ENCODE peak calls at places on chromosomes 6 and 20, in ten cellular contexts. One of them, this sample, is unnamed. For H3K27me3 and H3K36me3, the result is how much of the 10 kb centered on the place peaks cover.

GRCh38 chr20:25539742-25540201 is 45.6 kb downstream of the NINL start:
- DNase-seq in H7: no peak
- DNase-seq in CD8-positive, alpha-beta T cell: no peak
- DNase-seq in naive thymus-derived CD4-positive, alpha-beta T cell: no peak
- DNase-seq in heart right ventricle: no peak
- DNase-seq in GM23248: peak
- DNase-seq in tibial artery: no peak
- DNase-seq in endothelial cell of umbilical vein: no peak
- DNase-seq in small intestine: no peak
- DNase-seq in fibroblast of lung: peak
- DNase-seq in this sample: no peak

GRCh38 chr20:10551732-10552724 is 116.9 kb downstream of the SLX4IP start:
- DNase-seq in H7: peak
- DNase-seq in CD8-positive, alpha-beta T cell: no peak
- DNase-seq in naive thymus-derived CD4-positive, alpha-beta T cell: no peak
- DNase-seq in heart right ventricle: no peak
- DNase-seq in GM23248: no peak
- DNase-seq in tibial artery: no peak
- DNase-seq in endothelial cell of umbilical vein: no peak
- DNase-seq in small intestine: no peak
- DNase-seq in fibroblast of lung: no peak
- DNase-seq in this sample: no peak

GRCh38 chr6:6516643-6517042 is 71.9 kb upstream of the LY86 start:
- DNase-seq in H7: no peak
- DNase-seq in CD8-positive, alpha-beta T cell: no peak
- DNase-seq in naive thymus-derived CD4-positive, alpha-beta T cell: no peak
- DNase-seq in heart right ventricle: no peak
- DNase-seq in GM23248: no peak
- DNase-seq in tibial artery: peak
- DNase-seq in endothelial cell of umbilical vein: no peak
- DNase-seq in small intestine: no peak
- DNase-seq in fibroblast of lung: no peak
- DNase-seq in this sample: no peak

GRCh38 chr6:40671338-40672050 is 84.3 kb upstream of the LRFN2 start:
- DNase-seq in H7: no peak
- DNase-seq in CD8-positive, alpha-beta T cell: no peak
- DNase-seq in naive thymus-derived CD4-positive, alpha-beta T cell: no peak
- DNase-seq in heart right ventricle: no peak
- DNase-seq in GM23248: no peak
- DNase-seq in tibial artery: no peak
- DNase-seq in endothelial cell of umbilical vein: no peak
- DNase-seq in small intestine: peak
- DNase-seq in fibroblast of lung: no peak
- DNase-seq in this sample: no peak

GRCh38 chr6:29946380-29946779 is 4.0 kb downstream of the HLA-A start:
- DNase-seq in H7: no peak
- DNase-seq in CD8-positive, alpha-beta T cell: no peak
- DNase-seq in naive thymus-derived CD4-positive, alpha-beta T cell: no peak
- DNase-seq in heart right ventricle: no peak
- DNase-seq in GM23248: no peak
- DNase-seq in tibial artery: no peak
- DNase-seq in endothelial cell of umbilical vein: no peak
- DNase-seq in small intestine: no peak
- DNase-seq in fibroblast of lung: no peak
- DNase-seq in this sample: no peak

GRCh38 chr6:133241088-133241900 is at the start of gene EYA4:
- DNase-seq in H7: peak
- DNase-seq in CD8-positive, alpha-beta T cell: no peak
- DNase-seq in naive thymus-derived CD4-positive, alpha-beta T cell: no peak
- DNase-seq in heart right ventricle: peak
- DNase-seq in GM23248: peak
- DNase-seq in tibial artery: no peak
- DNase-seq in endothelial cell of umbilical vein: no peak
- DNase-seq in small intestine: no peak
- DNase-seq in fibroblast of lung: peak
- DNase-seq in this sample: peak

GRCh38 chr20:3696745-3697587 is 15.2 kb upstream of the ADAM33 start:
- DNase-seq in H7: peak
- DNase-seq in CD8-positive, alpha-beta T cell: no peak
- DNase-seq in naive thymus-derived CD4-positive, alpha-beta T cell: no peak
- DNase-seq in heart right ventricle: no peak
- DNase-seq in GM23248: no peak
- DNase-seq in tibial artery: no peak
- DNase-seq in endothelial cell of umbilical vein: no peak
- DNase-seq in small intestine: no peak
- DNase-seq in fibroblast of lung: no peak
- DNase-seq in this sample: no peak

GRCh38 chr20:49700411-49701185 is 13.1 kb downstream of the B4GALT5 start:
- DNase-seq in H7: no peak
- DNase-seq in CD8-positive, alpha-beta T cell: no peak
- DNase-seq in naive thymus-derived CD4-positive, alpha-beta T cell: no peak
- DNase-seq in heart right ventricle: no peak
- DNase-seq in GM23248: peak
- DNase-seq in tibial artery: no peak
- DNase-seq in endothelial cell of umbilical vein: peak
- DNase-seq in small intestine: no peak
- DNase-seq in fibroblast of lung: peak
- DNase-seq in this sample: no peak

GRCh38 chr20:611047-611842 is 1.1 kb upstream of the TCF15 start:
- DNase-seq in H7: peak
- DNase-seq in CD8-positive, alpha-beta T cell: no peak
- DNase-seq in naive thymus-derived CD4-positive, alpha-beta T cell: no peak
- DNase-seq in heart right ventricle: no peak
- DNase-seq in GM23248: no peak
- DNase-seq in tibial artery: no peak
- DNase-seq in endothelial cell of umbilical vein: no peak
- DNase-seq in small intestine: no peak
- DNase-seq in fibroblast of lung: no peak
- DNase-seq in this sample: no peak

GRCh38 chr20:608970-609369 is 1.1 kb downstream of the TCF15 start:
- DNase-seq in H7: peak
- DNase-seq in CD8-positive, alpha-beta T cell: no peak
- DNase-seq in naive thymus-derived CD4-positive, alpha-beta T cell: no peak
- DNase-seq in heart right ventricle: no peak
- DNase-seq in GM23248: no peak
- DNase-seq in tibial artery: no peak
- DNase-seq in endothelial cell of umbilical vein: no peak
- DNase-seq in small intestine: no peak
- DNase-seq in fibroblast of lung: no peak
- DNase-seq in this sample: no peak

GRCh38 chr20:610130-611046 is at the start of gene TCF15:
- DNase-seq in H7: peak
- DNase-seq in CD8-positive, alpha-beta T cell: no peak
- DNase-seq in naive thymus-derived CD4-positive, alpha-beta T cell: no peak
- DNase-seq in heart right ventricle: peak
- DNase-seq in GM23248: peak
- DNase-seq in tibial artery: no peak
- DNase-seq in endothelial cell of umbilical vein: peak
- DNase-seq in small intestine: no peak
- DNase-seq in fibroblast of lung: no peak
- DNase-seq in this sample: peak

GRCh38 chr20:609371-609964 is 641 bp downstream of the TCF15 start:
- DNase-seq in H7: peak
- DNase-seq in CD8-positive, alpha-beta T cell: no peak
- DNase-seq in naive thymus-derived CD4-positive, alpha-beta T cell: no peak
- DNase-seq in heart right ventricle: no peak
- DNase-seq in GM23248: no peak
- DNase-seq in tibial artery: no peak
- DNase-seq in endothelial cell of umbilical vein: no peak
- DNase-seq in small intestine: no peak
- DNase-seq in fibroblast of lung: no peak
- DNase-seq in this sample: no peak

DNA sequence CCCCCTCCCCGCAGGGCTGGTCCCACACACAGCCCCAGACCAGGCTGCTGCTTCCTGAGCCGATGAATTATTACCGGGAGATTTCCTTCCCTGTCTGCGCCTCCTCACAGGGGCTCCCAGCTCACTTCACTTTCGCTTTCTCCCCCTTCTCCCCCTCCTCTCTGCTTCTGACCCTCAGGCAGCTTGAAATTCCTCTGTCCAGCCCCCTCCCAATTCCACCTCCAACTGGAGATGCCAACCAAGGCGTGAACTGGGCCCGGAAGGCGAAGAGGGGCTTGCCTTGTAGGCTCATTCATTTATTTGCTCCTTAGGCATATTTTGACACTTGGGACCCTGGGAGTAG is 1.7 kb upstream of the TCF15 start:
- DNase-seq in H7: no peak
- DNase-seq in CD8-positive, alpha-beta T cell: no peak
- DNase-seq in naive thymus-derived CD4-positive, alpha-beta T cell: no peak
- DNase-seq in heart right ventricle: no peak
- DNase-seq in GM23248: no peak
- DNase-seq in tibial artery: no peak
- DNase-seq in endothelial cell of umbilical vein: peak
- DNase-seq in small intestine: no peak
- DNase-seq in fibroblast of lung: no peak
- DNase-seq in this sample: no peak
- H3K27me3 ChIP-seq in H7: under half
- H3K27me3 ChIP-seq in CD8-positive, alpha-beta T cell: under half
- H3K27me3 ChIP-seq in naive thymus-derived CD4-positive, alpha-beta T cell: under half
- H3K27me3 ChIP-seq in heart right ventricle: under half
- H3K27me3 ChIP-seq in GM23248: half or more
- H3K27me3 ChIP-seq in tibial artery: under half
- H3K27me3 ChIP-seq in endothelial cell of umbilical vein: under half
- H3K27me3 ChIP-seq in small intestine: under half
- H3K27me3 ChIP-seq in fibroblast of lung: under half
- H3K27me3 ChIP-seq in this sample: under half

GRCh38 chr6:37477656-37478435 is 21.8 kb downstream of the CCDC167 start:
- DNase-seq in H7: no peak
- DNase-seq in CD8-positive, alpha-beta T cell: no peak
- DNase-seq in naive thymus-derived CD4-positive, alpha-beta T cell: no peak
- DNase-seq in heart right ventricle: no peak
- DNase-seq in GM23248: no peak
- DNase-seq in tibial artery: no peak
- DNase-seq in endothelial cell of umbilical vein: no peak
- DNase-seq in small intestine: no peak
- DNase-seq in fibroblast of lung: no peak
- DNase-seq in this sample: no peak

GRCh38 chr6:37478827-37479226 is 20.9 kb downstream of the CCDC167 start:
- DNase-seq in H7: no peak
- DNase-seq in CD8-positive, alpha-beta T cell: no peak
- DNase-seq in naive thymus-derived CD4-positive, alpha-beta T cell: no peak
- DNase-seq in heart right ventricle: no peak
- DNase-seq in GM23248: no peak
- DNase-seq in tibial artery: peak
- DNase-seq in endothelial cell of umbilical vein: no peak
- DNase-seq in small intestine: no peak
- DNase-seq in fibroblast of lung: no peak
- DNase-seq in this sample: no peak

GRCh38 chr6:37480118-37480736 is 19.5 kb downstream of the CCDC167 start:
- DNase-seq in H7: no peak
- DNase-seq in CD8-positive, alpha-beta T cell: no peak
- DNase-seq in naive thymus-derived CD4-positive, alpha-beta T cell: no peak
- DNase-seq in heart right ventricle: no peak
- DNase-seq in GM23248: no peak
- DNase-seq in tibial artery: no peak
- DNase-seq in endothelial cell of umbilical vein: no peak
- DNase-seq in small intestine: no peak
- DNase-seq in fibroblast of lung: no peak
- DNase-seq in this sample: no peak

GRCh38 chr6:37480951-37481597 is 18.6 kb downstream of the CCDC167 start:
- DNase-seq in H7: peak
- DNase-seq in CD8-positive, alpha-beta T cell: no peak
- DNase-seq in naive thymus-derived CD4-positive, alpha-beta T cell: no peak
- DNase-seq in heart right ventricle: no peak
- DNase-seq in GM23248: no peak
- DNase-seq in tibial artery: peak
- DNase-seq in endothelial cell of umbilical vein: no peak
- DNase-seq in small intestine: no peak
- DNase-seq in fibroblast of lung: no peak
- DNase-seq in this sample: no peak

GRCh38 chr6:37479266-37479854 is 20.3 kb downstream of the CCDC167 start:
- DNase-seq in H7: no peak
- DNase-seq in CD8-positive, alpha-beta T cell: no peak
- DNase-seq in naive thymus-derived CD4-positive, alpha-beta T cell: no peak
- DNase-seq in heart right ventricle: no peak
- DNase-seq in GM23248: peak
- DNase-seq in tibial artery: peak
- DNase-seq in endothelial cell of umbilical vein: no peak
- DNase-seq in small intestine: no peak
- DNase-seq in fibroblast of lung: no peak
- DNase-seq in this sample: no peak
- H3K36me3 ChIP-seq in H7: under half
- H3K36me3 ChIP-seq in CD8-positive, alpha-beta T cell: half or more
- H3K36me3 ChIP-seq in naive thymus-derived CD4-positive, alpha-beta T cell: under half
- H3K36me3 ChIP-seq in heart right ventricle: under half
- H3K36me3 ChIP-seq in GM23248: under half
- H3K36me3 ChIP-seq in tibial artery: under half
- H3K36me3 ChIP-seq in endothelial cell of umbilical vein: under half
- H3K36me3 ChIP-seq in small intestine: under half
- H3K36me3 ChIP-seq in fibroblast of lung: under half
- H3K36me3 ChIP-seq in this sample: half or more

GRCh38 chr20:62823688-62824475 is 7.0 kb downstream of the COL9A3 start:
- DNase-seq in H7: peak
- DNase-seq in CD8-positive, alpha-beta T cell: no peak
- DNase-seq in naive thymus-derived CD4-positive, alpha-beta T cell: no peak
- DNase-seq in heart right ventricle: peak
- DNase-seq in GM23248: no peak
- DNase-seq in tibial artery: no peak
- DNase-seq in endothelial cell of umbilical vein: no peak
- DNase-seq in small intestine: no peak
- DNase-seq in fibroblast of lung: no peak
- DNase-seq in this sample: no peak

GRCh38 chr20:62824476-62825287 is 7.8 kb downstream of the COL9A3 start:
- DNase-seq in H7: peak
- DNase-seq in CD8-positive, alpha-beta T cell: peak
- DNase-seq in naive thymus-derived CD4-positive, alpha-beta T cell: peak
- DNase-seq in heart right ventricle: peak
- DNase-seq in GM23248: peak
- DNase-seq in tibial artery: no peak
- DNase-seq in endothelial cell of umbilical vein: no peak
- DNase-seq in small intestine: peak
- DNase-seq in fibroblast of lung: peak
- DNase-seq in this sample: no peak

GRCh38 chr20:62826646-62827322 is 9.9 kb downstream of the COL9A3 start:
- DNase-seq in H7: no peak
- DNase-seq in CD8-positive, alpha-beta T cell: no peak
- DNase-seq in naive thymus-derived CD4-positive, alpha-beta T cell: no peak
- DNase-seq in heart right ventricle: no peak
- DNase-seq in GM23248: no peak
- DNase-seq in tibial artery: no peak
- DNase-seq in endothelial cell of umbilical vein: no peak
- DNase-seq in small intestine: no peak
- DNase-seq in fibroblast of lung: no peak
- DNase-seq in this sample: no peak

GRCh38 chr20:62825994-62826645 is 9.3 kb downstream of the COL9A3 start:
- DNase-seq in H7: no peak
- DNase-seq in CD8-positive, alpha-beta T cell: no peak
- DNase-seq in naive thymus-derived CD4-positive, alpha-beta T cell: no peak
- DNase-seq in heart right ventricle: peak
- DNase-seq in GM23248: no peak
- DNase-seq in tibial artery: no peak
- DNase-seq in endothelial cell of umbilical vein: no peak
- DNase-seq in small intestine: no peak
- DNase-seq in fibroblast of lung: no peak
- DNase-seq in this sample: no peak

GRCh38 chr20:62825288-62825993 is 8.6 kb downstream of the COL9A3 start:
- DNase-seq in H7: no peak
- DNase-seq in CD8-positive, alpha-beta T cell: no peak
- DNase-seq in naive thymus-derived CD4-positive, alpha-beta T cell: no peak
- DNase-seq in heart right ventricle: peak
- DNase-seq in GM23248: no peak
- DNase-seq in tibial artery: no peak
- DNase-seq in endothelial cell of umbilical vein: no peak
- DNase-seq in small intestine: no peak
- DNase-seq in fibroblast of lung: no peak
- DNase-seq in this sample: no peak
- H3K27me3 ChIP-seq in H7: under half
- H3K27me3 ChIP-seq in CD8-positive, alpha-beta T cell: under half
- H3K27me3 ChIP-seq in naive thymus-derived CD4-positive, alpha-beta T cell: under half
- H3K27me3 ChIP-seq in heart right ventricle: under half
- H3K27me3 ChIP-seq in GM23248: under half
- H3K27me3 ChIP-seq in tibial artery: under half
- H3K27me3 ChIP-seq in endothelial cell of umbilical vein: under half
- H3K27me3 ChIP-seq in small intestine: under half
- H3K27me3 ChIP-seq in fibroblast of lung: under half
- H3K27me3 ChIP-seq in this sample: under half

GRCh38 chr6:15470746-15471145 is 192.1 kb downstream of the DTNBP1 start:
- DNase-seq in H7: no peak
- DNase-seq in CD8-positive, alpha-beta T cell: no peak
- DNase-seq in naive thymus-derived CD4-positive, alpha-beta T cell: no peak
- DNase-seq in heart right ventricle: no peak
- DNase-seq in GM23248: no peak
- DNase-seq in tibial artery: no peak
- DNase-seq in endothelial cell of umbilical vein: no peak
- DNase-seq in small intestine: no peak
- DNase-seq in fibroblast of lung: no peak
- DNase-seq in this sample: no peak
- H3K36me3 ChIP-seq in H7: under half
- H3K36me3 ChIP-seq in CD8-positive, alpha-beta T cell: under half
- H3K36me3 ChIP-seq in naive thymus-derived CD4-positive, alpha-beta T cell: under half
- H3K36me3 ChIP-seq in heart right ventricle: under half
- H3K36me3 ChIP-seq in GM23248: under half
- H3K36me3 ChIP-seq in tibial artery: under half
- H3K36me3 ChIP-seq in endothelial cell of umbilical vein: under half
- H3K36me3 ChIP-seq in small intestine: under half
- H3K36me3 ChIP-seq in fibroblast of lung: under half
- H3K36me3 ChIP-seq in this sample: under half

This sample was measured in GM06990.